ENCODE peak calls at places on chromosomes 5 and 9, in ten cellular contexts. L, N, W, B, D, P, Z, A, G and U are unnamed samples.

GRCh38 chr9:85420750-85421149 is 321.0 kb downstream of the AGTPBP1 start:
- DNase-seq in L (peak), N (no peak), W (peak), B (peak), D (no peak), P (no peak), Z (no peak), A (peak), G (no peak), U (no peak)

GRCh38 chr5:169281625-169282024 is 19.3 kb downstream of the SLIT3 start:
- DNase-seq in L (no peak), N (no peak), W (no peak), B (no peak), D (no peak), P (no peak), Z (no peak), A (peak), G (no peak), U (no peak)

GRCh38 chr9:122111413-122112085 is 18.4 kb upstream of the TTLL11 start:
- DNase-seq in L (no peak), N (no peak), W (no peak), B (no peak), D (no peak), P (no peak), Z (no peak), A (no peak), G (no peak), U (no peak)

GRCh38 chr5:179803651-179804598 is 2.7 kb downstream of the MGAT4B start:
- DNase-seq in L (no peak), N (peak), W (no peak), B (no peak), D (peak), P (no peak), Z (no peak), A (no peak), G (no peak), U (no peak)

GRCh38 chr5:435961-436640 is 6.9 kb upstream of the EXOC3 start:
- DNase-seq in L (no peak), N (no peak), W (no peak), B (no peak), D (no peak), P (no peak), Z (no peak), A (peak), G (no peak), U (peak)

GRCh38 chr5:41925555-41925946 is 470 bp downstream of the FBXO4 start:
- DNase-seq in L (no peak), N (peak), W (no peak), B (no peak), D (no peak), P (peak), Z (peak), A (peak), G (no peak), U (peak)

GRCh38 chr9:137606005-137606601 is 617 bp downstream of the ARRDC1 start:
- DNase-seq in L (peak), N (no peak), W (no peak), B (no peak), D (peak), P (peak), Z (no peak), A (no peak), G (no peak), U (no peak)

GRCh38 chr5:169980418-169981053 is at the start of gene INSYN2B:
- DNase-seq in L (peak), N (peak), W (peak), B (peak), D (peak), P (no peak), Z (peak), A (peak), G (no peak), U (peak)

GRCh38 chr9:1053848-1054365 is 3.8 kb downstream of the DMRT2 start:
- DNase-seq in L (no peak), N (no peak), W (no peak), B (no peak), D (no peak), P (no peak), Z (no peak), A (no peak), G (no peak), U (no peak)

GRCh38 chr9:134842321-134842720 is 38.3 kb upstream of the FCN2 start:
- DNase-seq in L (no peak), N (no peak), W (no peak), B (no peak), D (no peak), P (no peak), Z (no peak), A (no peak), G (no peak), U (no peak)